ENCODE peak calls at places on chromosome 10, in four cellular contexts. J is SK-N-SH, E is GM12878, C is HepG2. P is an unnamed sample.

GRCh38 chr10:1358860-1359598 is 302.8 kb downstream of the WDR37 start:
- DNase-seq in J (no peak), E (no peak), C (no peak), P (no peak)

GRCh38 chr10:12333382-12334185 is 15.8 kb upstream of the CAMK1D start:
- DNase-seq in J (peak; percentile 77), E (no peak), C (no peak), P (peak; percentile 98)

GRCh38 chr10:121413951-121414350 is 184.3 kb downstream of the FGFR2 start:
- DNase-seq in J (no peak), E (no peak), C (no peak), P (no peak)

GRCh38 chr10:42959833-42960232 is 117.0 kb upstream of the RET start:
- DNase-seq in J (no peak), E (no peak), C (no peak), P (no peak)

GRCh38 chr10:125064681-125065492 is 95.5 kb downstream of the CTBP2 start:
- DNase-seq in J (no peak), E (peak; percentile 95), C (no peak), P (no peak)

GRCh38 chr10:30999084-30999712 is 32.5 kb downstream of the ZNF438 start:
- DNase-seq in J (no peak), E (no peak), C (no peak), P (peak; percentile 6)

GRCh38 chr10:15238553-15239335 is 70.3 kb upstream of the NMT2 start:
- DNase-seq in J (no peak), E (no peak), C (no peak), P (no peak)

GRCh38 chr10:59362991-59363390 is 642 bp upstream of the FAM13C start:
- DNase-seq in J (peak; percentile 68), E (no peak), C (no peak), P (no peak)

GRCh38 chr10:86023336-86023735 is 343.3 kb downstream of the GRID1 start:
- DNase-seq in J (no peak), E (no peak), C (no peak), P (no peak)

GRCh38 chr10:85400981-85401695 is 965.5 kb downstream of the GRID1 start:
- DNase-seq in J (no peak), E (no peak), C (no peak), P (no peak)

GRCh38 chr10:89633484-89633883 is 11.6 kb downstream of the PANK1 start:
- DNase-seq in J (no peak), E (no peak), C (peak; percentile 45), P (peak; percentile 24)

GRCh38 chr10:63940277-63940972 is 419.2 kb downstream of the REEP3 start:
- DNase-seq in J (no peak), E (no peak), C (no peak), P (no peak)

GRCh38 chr10:30782543-30783461 is 153.2 kb upstream of the LYZL2 start:
- DNase-seq in J (no peak), E (peak; percentile 35), C (no peak), P (no peak)

GRCh38 chr10:102837230-102837721 is at the start of gene CYP17A1:
- DNase-seq in J (no peak), E (no peak), C (no peak), P (no peak)

GRCh38 chr10:77406764-77407430 is 230.7 kb downstream of the KCNMA1 start:
- DNase-seq in J (no peak), E (no peak), C (no peak), P (no peak)

GRCh38 chr10:68067508-68067907 is 7.6 kb downstream of the HERC4 start:
- DNase-seq in J (no peak), E (no peak), C (no peak), P (no peak)

GRCh38 chr10:131766096-131766495 is 134.7 kb upstream of the PPP2R2D start:
- DNase-seq in J (no peak), E (no peak), C (no peak), P (no peak)

GRCh38 chr10:101684782-101685181 is 10.2 kb downstream of the FBXW4 start:
- DNase-seq in J (no peak), E (no peak), C (no peak), P (no peak)

GRCh38 chr10:101683226-101683625 is 11.7 kb downstream of the FBXW4 start:
- DNase-seq in J (no peak), E (no peak), C (no peak), P (no peak)

GRCh38 chr10:101682172-101682825 is 12.7 kb downstream of the FBXW4 start:
- DNase-seq in J (no peak), E (no peak), C (no peak), P (no peak)

GRCh38 chr10:101687088-101687487 is 7.9 kb downstream of the FBXW4 start:
- DNase-seq in J (no peak), E (no peak), C (no peak), P (no peak)

GRCh38 chr10:101686133-101686925 is 8.6 kb downstream of the FBXW4 start:
- DNase-seq in J (no peak), E (no peak), C (no peak), P (no peak)
- TF ChIP-seq PBX3 in J (no peak), E (no peak), C (no peak), P (no peak)

GRCh38 chr10:61232780-61233179 is 220.4 kb downstream of the TMEM26 start:
- DNase-seq in J (no peak), E (no peak), C (no peak), P (no peak)
- TF ChIP-seq REST in J (no peak), E (no peak), C (no peak), P (no peak)

DNA sequence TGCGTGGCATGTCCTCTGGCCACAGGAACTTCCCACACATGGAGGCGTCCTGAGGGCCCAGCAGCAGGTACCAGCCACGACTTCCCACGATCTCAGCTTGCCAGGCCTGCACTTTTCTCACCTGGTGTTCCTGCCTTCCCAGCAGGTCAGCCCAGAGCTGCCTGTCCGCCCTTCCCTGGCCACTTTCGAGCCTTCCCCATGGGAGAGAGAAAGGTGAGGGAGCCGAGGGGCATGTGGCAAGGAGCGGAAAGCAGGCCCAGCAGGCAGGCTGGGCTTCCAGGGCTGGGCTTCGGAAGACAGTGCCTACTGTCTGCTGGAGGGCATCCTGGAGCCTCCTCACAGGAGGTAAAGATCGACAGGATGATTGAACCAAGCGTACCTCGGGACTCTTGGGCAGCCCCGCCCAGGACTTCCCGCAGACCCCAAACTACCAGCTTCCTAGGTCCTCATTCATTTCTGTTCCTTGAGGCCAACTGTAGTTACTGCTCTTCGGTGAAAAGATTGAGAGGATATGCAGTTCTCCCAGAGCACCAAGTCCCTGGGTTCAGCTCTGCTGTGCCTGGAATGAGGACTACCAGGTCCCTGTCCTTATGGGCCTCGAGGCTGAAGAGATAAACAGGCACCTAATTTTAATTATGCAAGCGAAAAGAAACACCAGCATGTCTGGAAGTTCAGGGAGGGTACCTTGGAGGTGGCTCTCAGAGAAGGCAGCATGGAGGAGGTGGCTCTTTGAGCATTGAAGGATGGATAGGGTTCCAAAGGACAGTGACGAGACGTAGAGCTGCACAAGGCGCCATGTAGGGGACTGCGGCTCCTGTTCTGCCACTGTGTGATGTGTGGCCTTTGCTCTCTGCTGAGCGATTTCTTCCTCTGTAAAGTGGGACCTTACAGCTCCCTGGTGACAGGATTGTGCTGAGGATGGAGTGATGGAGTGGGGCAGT is 87.8 kb downstream of the ZMIZ1 start:
- DNase-seq in J (no peak), E (no peak), C (no peak), P (no peak)
- TF ChIP-seq PBX3 in J (no peak), E (no peak), C (no peak), P (no peak)

DNA sequence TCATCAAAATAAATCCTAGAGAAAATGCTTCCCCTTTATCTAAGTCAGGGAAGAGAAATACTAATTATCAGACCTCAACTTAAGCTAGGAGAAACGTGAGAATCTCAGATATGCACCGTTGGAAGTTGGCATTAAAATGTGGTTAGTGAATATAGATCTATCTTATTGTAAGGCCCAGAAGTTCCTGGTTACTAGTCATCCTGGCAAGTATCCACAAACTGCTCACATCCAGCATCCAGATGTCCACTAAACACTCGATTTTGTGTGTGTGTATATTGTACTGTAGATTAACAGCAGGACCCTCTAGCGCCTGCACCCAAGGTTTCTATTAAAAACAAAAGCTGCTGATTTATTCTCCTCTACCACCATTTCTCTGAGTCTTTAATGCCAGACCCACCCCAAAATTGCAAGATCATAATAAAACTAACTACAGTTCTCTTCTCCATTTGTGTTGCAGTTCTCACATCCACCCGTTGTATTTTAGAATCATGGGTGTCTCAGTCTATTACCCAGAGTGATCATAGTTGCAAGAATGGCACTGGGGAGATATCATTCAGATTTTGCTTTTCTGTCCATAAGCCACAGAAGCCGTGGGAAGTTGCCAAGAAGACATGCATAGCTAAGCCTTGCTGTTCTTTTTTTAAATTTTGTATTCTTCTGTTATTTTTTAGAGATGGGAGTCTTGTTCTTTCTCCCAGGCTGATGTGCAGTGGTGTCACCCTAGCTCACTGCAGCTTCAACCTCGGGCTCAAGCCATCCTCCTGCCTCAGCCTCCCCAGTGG is 165.4 kb downstream of the KIAA1217 start:
- DNase-seq in J (peak; percentile 29), E (no peak), C (no peak), P (no peak)
- TF ChIP-seq REST in J (no peak), E (no peak), C (no peak), P (no peak)

GRCh38 chr10:69901022-69901421 is 99.3 kb downstream of the COL13A1 start:
- DNase-seq in J (no peak), E (no peak), C (no peak), P (no peak)
- TF ChIP-seq PBX3 in J (no peak), E (no peak), C (no peak), P (no peak)

P was measured in A549.